ENCODE peak calls at places on chromosome 10, in ten cellular contexts. H, J, T, W, M, O, G, X, Z and D are unnamed samples.

GRCh38 chr10:93346712-93347111 is 135.4 kb downstream of the MYOF start:
- DNase-seq in O (peak; percentile 46), G (no peak), W (no peak), J (peak; percentile 41), H (no peak), X (no peak), Z (no peak), M (no peak), T (no peak), D (no peak)

GRCh38 chr10:86770412-86770960 is 14.1 kb downstream of the BMPR1A start:
- DNase-seq in M (no peak), H (no peak), J (peak; percentile 21), T (no peak), X (no peak), W (no peak), Z (no peak), O (no peak), G (no peak), D (peak; percentile 31)

GRCh38 chr10:55793024-55793423 is 568.0 kb downstream of the ZWINT start:
- DNase-seq in X (no peak), M (no peak), H (no peak), J (no peak), W (no peak), T (no peak), O (no peak), Z (no peak), G (no peak), D (no peak)

GRCh38 chr10:70321897-70322890 is 38.4 kb upstream of the NPFFR1 start:
- DNase-seq in X (no peak), G (no peak), O (no peak), M (no peak), H (no peak), W (no peak), J (no peak), T (peak; percentile 19), Z (no peak), D (peak; percentile 87)

GRCh38 chr10:132866601-132867381 is 75.6 kb downstream of the CFAP46 start:
- DNase-seq in G (no peak), J (no peak), M (no peak), X (no peak), W (no peak), H (peak; percentile 16), Z (peak; percentile 17), O (no peak), T (peak; percentile 30), D (no peak)

GRCh38 chr10:132865851-132866600 is 76.3 kb downstream of the CFAP46 start:
- DNase-seq in Z (peak; percentile 17), T (peak; percentile 46), O (no peak), M (no peak), X (no peak), W (peak; percentile 6), J (no peak), G (no peak), H (peak; percentile 10), D (no peak)

GRCh38 chr10:5412277-5412941 is at the start of gene NET1:
- DNase-seq in H (peak; percentile 90), G (peak; percentile 70), J (peak; percentile 79), W (peak; percentile 95), M (peak; percentile 97), Z (peak; percentile 93), O (peak; percentile 81), X (peak; percentile 11), T (peak; percentile 91), D (peak; percentile 89)

GRCh38 chr10:84076047-84076388 is 63.3 kb upstream of the GHITM start:
- DNase-seq in W (no peak), G (peak; percentile 52), J (no peak), O (peak; percentile 70), H (no peak), X (no peak), T (no peak), M (no peak), Z (no peak), D (no peak)

GRCh38 chr10:116306847-116307246 is 17.4 kb upstream of the CCDC172 start:
- DNase-seq in W (no peak), O (no peak), M (no peak), H (no peak), J (no peak), X (no peak), T (no peak), G (no peak), Z (no peak), D (no peak)

GRCh38 chr10:17616403-17617030 is 657 bp downstream of the HACD1 start:
- DNase-seq in H (peak; percentile 92), W (peak; percentile 87), M (peak; percentile 59), X (no peak), T (peak; percentile 67), J (peak; percentile 76), O (peak; percentile 47), G (peak; percentile 53), Z (peak; percentile 83), D (peak; percentile 84)

GRCh38 chr10:74799840-74800239 is 26.6 kb upstream of the KAT6B start:
- DNase-seq in J (peak; percentile 20), H (no peak), G (no peak), X (no peak), M (no peak), O (peak; percentile 94), T (no peak), W (no peak), Z (no peak), D (no peak)
- TF ChIP-seq POLR2A in J (no peak), H (no peak), G (no peak), X (no peak), M (no peak), O (no peak), T (no peak), W (no peak), Z (no peak), D (no peak)

GRCh38 chr10:80078448-80079311 is at the start of gene TMEM254:
- DNase-seq in T (peak; percentile 91), G (peak; percentile 92), X (peak; percentile 42), Z (peak; percentile 92), O (peak; percentile 81), W (peak; percentile 92), J (peak; percentile 94), M (peak; percentile 89), H (peak; percentile 95), D (peak; percentile 90)
- TF ChIP-seq POLR2A in T (no peak), G (peak; percentile 62), X (no peak), Z (no peak), O (peak; percentile 38), W (peak; percentile 72), J (peak; percentile 23), M (peak; percentile 74), H (no peak), D (peak; percentile 62)

GRCh38 chr10:128209862-128210214 is 83.6 kb upstream of the MKI67 start:
- DNase-seq in J (peak; percentile 15), X (no peak), W (no peak), Z (no peak), T (no peak), M (no peak), G (no peak), O (no peak), H (no peak), D (no peak)

GRCh38 chr10:128206676-128207075 is 80.5 kb upstream of the MKI67 start:
- DNase-seq in W (no peak), G (no peak), M (no peak), O (no peak), H (no peak), Z (no peak), X (no peak), J (no peak), T (no peak), D (no peak)

GRCh38 chr10:128211953-128212727 is 85.9 kb upstream of the MKI67 start:
- DNase-seq in W (peak; percentile 76), J (peak; percentile 81), Z (peak; percentile 91), T (peak; percentile 77), H (peak; percentile 88), G (peak; percentile 90), M (peak; percentile 94), O (peak; percentile 41), X (no peak), D (peak; percentile 76)

GRCh38 chr10:128211064-128211504 is 84.9 kb upstream of the MKI67 start:
- DNase-seq in G (no peak), O (no peak), J (no peak), H (no peak), T (no peak), W (no peak), M (no peak), Z (no peak), X (no peak), D (no peak)

DNA sequence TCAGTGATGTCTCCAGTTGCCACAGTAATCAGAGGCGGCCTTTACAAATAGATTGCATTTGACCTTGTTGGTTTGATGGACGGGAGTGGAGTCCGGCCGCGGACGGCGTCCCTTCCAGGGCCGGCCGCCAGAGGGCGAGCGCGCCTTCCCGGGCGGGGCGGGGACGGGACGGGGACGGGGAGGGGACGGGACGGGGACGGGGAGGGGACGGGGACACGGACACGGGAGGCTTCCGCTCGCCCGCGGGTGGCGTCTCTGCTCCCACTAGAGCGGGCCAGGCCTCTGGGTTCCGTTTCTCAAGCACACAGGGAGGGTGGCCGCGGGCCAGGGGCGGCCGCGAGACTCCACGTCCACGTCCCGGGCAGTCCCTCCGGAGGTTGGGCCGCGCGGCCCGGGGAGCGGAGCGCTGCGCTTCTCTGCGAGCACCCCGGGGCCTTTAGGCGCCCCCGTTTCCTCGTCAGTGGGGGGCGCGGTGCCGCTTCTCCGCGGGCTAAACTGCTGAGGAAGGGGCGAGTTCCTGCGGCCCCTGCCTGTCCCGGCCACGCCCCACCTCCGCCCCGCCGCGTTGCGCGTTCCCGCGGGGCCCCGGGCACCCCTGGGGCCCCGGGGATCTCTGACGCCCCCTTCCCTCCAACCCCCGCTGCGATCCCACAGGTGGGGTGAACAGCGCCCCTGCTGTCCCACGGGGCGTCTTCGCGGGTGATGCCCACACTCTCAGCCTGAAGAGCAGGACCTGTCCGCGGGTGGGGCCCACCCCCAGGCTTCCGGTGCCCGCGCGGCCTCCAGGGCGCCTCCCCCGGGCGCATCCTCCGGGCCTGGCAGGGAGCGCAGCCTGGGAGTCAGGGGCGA is 84.2 kb upstream of the MKI67 start:
- DNase-seq in W (peak; percentile 43), T (peak; percentile 62), X (no peak), Z (peak; percentile 78), J (peak; percentile 51), G (no peak), H (peak; percentile 81), M (peak; percentile 87), O (no peak), D (peak; percentile 60)
- TF ChIP-seq POLR2A in W (no peak), T (no peak), X (no peak), Z (no peak), J (no peak), G (no peak), H (peak; percentile 31), M (peak; percentile 35), O (no peak), D (no peak)

GRCh38 chr10:80413152-80413996 is 5.0 kb downstream of the PRXL2A start:
- DNase-seq in W (no peak), J (peak; percentile 49), M (no peak), G (no peak), T (no peak), Z (no peak), H (no peak), X (no peak), O (peak; percentile 44), D (peak; percentile 31)
- TF ChIP-seq POLR2A in W (no peak), J (no peak), M (no peak), G (no peak), T (no peak), Z (no peak), H (no peak), X (no peak), O (no peak), D (no peak)